ENCODE peak calls at places on chromosomes 5 and 9, in five cellular contexts. One of them, this sample, is unnamed.
A peak's percentile ranks its signal among the peaks of the same experiment; 100 is the strongest.

GRCh38 chr5:180281706-180282105 is 10.2 kb downstream of the MAPK9 start:
- DNase-seq in NCI-H460: no peak
- DNase-seq in kidney tubule cell: no peak
- DNase-seq in fibroblast of the conjunctiva: no peak
- DNase-seq in activated naive CD8-positive, alpha-beta T cell treated with anti-CD3 and anti-CD28 coated beads for 36 hours: no peak
- DNase-seq in this sample: no peak

GRCh38 chr5:180097163-180097894 is 25.8 kb upstream of the RNF130 start:
- DNase-seq in NCI-H460: no peak
- DNase-seq in kidney tubule cell: no peak
- DNase-seq in fibroblast of the conjunctiva: no peak
- DNase-seq in activated naive CD8-positive, alpha-beta T cell treated with anti-CD3 and anti-CD28 coated beads for 36 hours: no peak
- DNase-seq in this sample: no peak

GRCh38 chr9:16784002-16784401 is 86.5 kb downstream of the BNC2 start:
- DNase-seq in NCI-H460: no peak
- DNase-seq in kidney tubule cell: no peak
- DNase-seq in fibroblast of the conjunctiva: no peak
- DNase-seq in activated naive CD8-positive, alpha-beta T cell treated with anti-CD3 and anti-CD28 coated beads for 36 hours: no peak
- DNase-seq in this sample: no peak

GRCh38 chr5:143309661-143310431 is 93.6 kb downstream of the NR3C1 start:
- DNase-seq in NCI-H460: no peak
- DNase-seq in kidney tubule cell: no peak
- DNase-seq in fibroblast of the conjunctiva: no peak
- DNase-seq in activated naive CD8-positive, alpha-beta T cell treated with anti-CD3 and anti-CD28 coated beads for 36 hours: no peak
- DNase-seq in this sample: no peak

GRCh38 chr5:56282241-56282640 is 49.1 kb upstream of the ANKRD55 start:
- DNase-seq in NCI-H460: no peak
- DNase-seq in kidney tubule cell: peak; percentile 44
- DNase-seq in fibroblast of the conjunctiva: no peak
- DNase-seq in activated naive CD8-positive, alpha-beta T cell treated with anti-CD3 and anti-CD28 coated beads for 36 hours: no peak
- DNase-seq in this sample: no peak

GRCh38 chr5:52657231-52657645 is 130.5 kb upstream of the ITGA1 start:
- DNase-seq in NCI-H460: peak; percentile 48
- DNase-seq in kidney tubule cell: peak; percentile 61
- DNase-seq in fibroblast of the conjunctiva: peak; percentile 24
- DNase-seq in activated naive CD8-positive, alpha-beta T cell treated with anti-CD3 and anti-CD28 coated beads for 36 hours: no peak
- DNase-seq in this sample: no peak

GRCh38 chr5:64184832-64185231 is 19.2 kb downstream of the RNF180 start:
- DNase-seq in NCI-H460: no peak
- DNase-seq in kidney tubule cell: no peak
- DNase-seq in fibroblast of the conjunctiva: no peak
- DNase-seq in activated naive CD8-positive, alpha-beta T cell treated with anti-CD3 and anti-CD28 coated beads for 36 hours: no peak
- DNase-seq in this sample: no peak

GRCh38 chr5:175415303-175415702 is 28.7 kb downstream of the DRD1 start:
- DNase-seq in NCI-H460: no peak
- DNase-seq in kidney tubule cell: no peak
- DNase-seq in fibroblast of the conjunctiva: no peak
- DNase-seq in activated naive CD8-positive, alpha-beta T cell treated with anti-CD3 and anti-CD28 coated beads for 36 hours: no peak
- DNase-seq in this sample: no peak